ENCODE peak calls at places on chromosomes 7 and 10, in nine cellular contexts. K is GM12864, O is brain microvascular endothelial cell, D is AG10803, B is AG04449, W is WTC11, J is GM20000, L is adrenal gland, Q is upper lobe of left lung. S is an unnamed sample.

GRCh38 chr7:134355925-134356324 is 39.2 kb upstream of the SLC35B4 start:
- DNase-seq in K (no peak), O (no peak), D (peak; percentile 85), B (no peak), W (no peak), J (no peak), L (no peak), Q (peak; percentile 37), S (no peak)

GRCh38 chr10:79024296-79024695 is 44.5 kb upstream of the ZMIZ1 start:
- DNase-seq in K (no peak), O (no peak), D (no peak), B (no peak), W (no peak), J (no peak), L (no peak), Q (no peak), S (no peak)

GRCh38 chr7:66323114-66323513 is 118.0 kb downstream of the TPST1 start:
- DNase-seq in K (no peak), O (no peak), D (no peak), B (no peak), W (no peak), J (no peak), L (no peak), Q (no peak), S (no peak)

GRCh38 chr7:22425361-22425760 is 68.4 kb upstream of the RAPGEF5 start:
- DNase-seq in K (no peak), O (no peak), D (no peak), B (no peak), W (no peak), J (no peak), L (no peak), Q (no peak), S (no peak)

GRCh38 chr7:101519324-101520017 is 109.6 kb downstream of the MYL10 start:
- DNase-seq in K (no peak), O (peak; percentile 11), D (peak; percentile 59), B (peak; percentile 29), W (no peak), J (no peak), L (no peak), Q (no peak), S (no peak)

GRCh38 chr7:112880786-112881418 is 90.7 kb upstream of the TMEM168 start:
- DNase-seq in K (no peak), O (no peak), D (no peak), B (no peak), W (no peak), J (no peak), L (no peak), Q (no peak), S (no peak)

GRCh38 chr10:124995605-124996004 is 53.7 kb downstream of the ZRANB1 start:
- DNase-seq in K (no peak), O (no peak), D (no peak), B (no peak), W (peak; percentile 6), J (peak; percentile 3), L (peak; percentile 18), Q (no peak), S (no peak)

GRCh38 chr10:110344622-110345021 is 39.9 kb upstream of the SMNDC1 start:
- DNase-seq in K (no peak), O (no peak), D (no peak), B (no peak), W (no peak), J (no peak), L (no peak), Q (no peak), S (no peak)

GRCh38 chr7:118870187-118870586 is 645.7 kb downstream of the ANKRD7 start:
- DNase-seq in K (no peak), O (no peak), D (no peak), B (no peak), W (no peak), J (no peak), L (no peak), Q (no peak), S (no peak)

GRCh38 chr7:2820508-2820934 is 23.6 kb downstream of the GNA12 start:
- DNase-seq in K (no peak), O (peak; percentile 98), D (peak; percentile 97), B (peak; percentile 82), W (no peak), J (no peak), L (peak; percentile 51), Q (peak; percentile 89), S (no peak)

GRCh38 chr10:30364391-30365268 is 15.6 kb upstream of the MTPAP start:
- DNase-seq in K (no peak), O (no peak), D (no peak), B (no peak), W (no peak), J (no peak), L (no peak), Q (no peak), S (no peak)
- TF ChIP-seq CTCF in K (no peak), O (no peak), D (no peak), B (no peak), W (no peak), J (no peak), L (no peak), Q (no peak), S (no peak)

DNA sequence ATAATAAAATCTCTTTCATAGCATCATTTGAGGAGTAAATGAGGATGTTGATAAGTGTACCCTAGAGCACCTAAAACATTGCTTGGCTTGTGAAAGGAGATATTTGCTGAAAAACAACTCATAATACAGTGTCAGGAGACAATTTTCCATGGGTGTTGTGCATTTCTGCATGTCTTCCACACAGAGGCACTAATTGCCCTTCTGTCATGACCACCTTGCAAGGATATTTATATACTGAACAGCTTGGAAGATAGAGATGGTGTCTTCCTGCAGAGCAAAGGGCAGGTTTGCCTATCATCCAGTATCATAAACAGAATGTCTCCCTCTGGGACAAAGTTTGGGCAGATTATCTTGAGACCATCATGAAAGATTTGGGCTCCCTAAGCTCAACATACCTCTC is 495.2 kb upstream of the LRRN3 start:
- DNase-seq in K (no peak), O (no peak), D (no peak), B (no peak), W (no peak), J (no peak), L (no peak), Q (no peak), S (no peak)
- TF ChIP-seq CTCF in K (no peak), O (no peak), D (no peak), B (no peak), W (no peak), J (no peak), L (no peak), Q (no peak), S (no peak)

DNA sequence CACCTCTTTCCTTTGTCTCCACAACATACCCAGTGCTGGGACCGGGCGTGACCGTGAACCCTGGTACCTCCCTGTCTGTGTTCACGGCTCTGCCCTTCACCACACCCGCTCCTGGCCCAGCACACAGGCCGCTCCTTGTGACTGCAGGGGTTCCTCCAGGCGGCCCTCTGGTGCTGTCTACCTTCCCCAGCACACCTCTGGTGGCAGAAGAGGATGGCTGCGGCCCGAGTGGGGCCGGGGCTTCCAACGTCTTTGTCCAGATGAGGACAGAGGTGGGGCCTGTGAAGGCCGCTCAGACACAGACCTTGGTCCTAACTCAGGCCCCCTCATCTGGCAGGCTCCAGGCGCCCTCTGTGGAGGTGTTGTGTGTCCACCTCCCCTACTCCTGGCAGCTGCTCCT is 55.4 kb upstream of the SGMS1 start:
- DNase-seq in K (no peak), O (no peak), D (no peak), B (no peak), W (peak; percentile 27), J (no peak), L (no peak), Q (no peak), S (no peak)
- TF ChIP-seq CTCF in K (no peak), O (no peak), D (no peak), B (no peak), W (no peak), J (no peak), L (no peak), Q (no peak), S (no peak)

GRCh38 chr10:126910196-126910595 is 5.0 kb downstream of the DOCK1 start:
- DNase-seq in K (no peak), O (no peak), D (no peak), B (no peak), W (no peak), J (no peak), L (no peak), Q (no peak), S (no peak)

GRCh38 chr10:126910798-126911197 is 5.6 kb downstream of the DOCK1 start:
- DNase-seq in K (no peak), O (no peak), D (no peak), B (no peak), W (no peak), J (no peak), L (no peak), Q (no peak), S (no peak)

GRCh38 chr10:126914561-126914960 is 9.3 kb downstream of the DOCK1 start:
- DNase-seq in K (no peak), O (no peak), D (no peak), B (no peak), W (no peak), J (no peak), L (no peak), Q (no peak), S (no peak)

GRCh38 chr10:126911301-126911700 is 6.1 kb downstream of the DOCK1 start:
- DNase-seq in K (no peak), O (no peak), D (no peak), B (no peak), W (no peak), J (no peak), L (no peak), Q (no peak), S (no peak)

GRCh38 chr10:126913316-126913715 is 8.1 kb downstream of the DOCK1 start:
- DNase-seq in K (no peak), O (no peak), D (no peak), B (no peak), W (no peak), J (no peak), L (no peak), Q (no peak), S (no peak)
- TF ChIP-seq CTCF in K (no peak), O (no peak), D (no peak), B (no peak), W (no peak), J (no peak), L (no peak), Q (no peak), S (no peak)

DNA sequence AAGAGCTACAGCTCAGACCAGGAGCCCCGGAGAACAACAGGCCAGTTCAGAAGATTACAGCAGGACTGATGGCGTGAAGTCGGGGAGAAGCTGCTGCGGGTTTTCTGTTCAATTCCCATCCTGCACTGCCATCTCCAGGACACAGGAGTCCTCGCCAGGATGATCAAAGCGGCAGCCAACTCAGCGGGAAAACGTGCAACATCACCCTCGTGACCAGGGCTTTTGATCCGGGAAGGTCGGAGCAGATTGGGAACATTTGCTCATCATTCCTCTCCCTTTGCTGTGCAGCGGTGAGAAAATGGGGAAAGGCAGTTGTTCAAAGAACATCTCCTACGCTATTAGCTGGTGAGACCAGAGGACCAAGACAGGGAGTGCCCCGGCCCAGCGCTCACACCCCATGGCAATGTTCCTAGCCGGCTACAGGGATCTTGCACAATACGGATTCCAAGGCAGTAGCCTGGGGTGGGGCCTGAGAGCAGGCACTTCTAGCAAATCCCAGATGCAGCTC is 50.4 kb upstream of the FOXK1 start:
- DNase-seq in K (no peak), O (peak; percentile 84), D (peak; percentile 91), B (peak; percentile 60), W (peak; percentile 67), J (no peak), L (peak; percentile 78), Q (peak; percentile 89), S (no peak)
- TF ChIP-seq CTCF in K (no peak), O (peak; percentile 87), D (peak; percentile 87), B (peak; percentile 79), W (peak; percentile 17), J (no peak), L (peak; percentile 91), Q (peak; percentile 80), S (no peak)